ENCODE peak calls at places on chromosomes 5 and 9, in seven cellular contexts. W, B, V, L, S, F and M are unnamed samples.

GRCh38 chr5:72242796-72243475 is 77.1 kb downstream of the MRPS27 start:
- DNase-seq in F (no peak), S (no peak), W (no peak), L (no peak), B (no peak), V (no peak), M (no peak)

GRCh38 chr5:55591671-55592070 is 56.9 kb upstream of the PLPP1 start:
- DNase-seq in L (no peak), V (no peak), W (no peak), S (no peak), B (peak), F (no peak), M (no peak)

GRCh38 chr9:85302860-85303779 is 438.6 kb downstream of the AGTPBP1 start:
- DNase-seq in W (no peak), F (no peak), V (no peak), S (no peak), B (no peak), L (no peak), M (no peak)

GRCh38 chr5:157574456-157575095 is 999 bp downstream of the ADAM19 start:
- DNase-seq in S (no peak), V (peak), B (no peak), W (peak), L (no peak), F (no peak), M (no peak)

GRCh38 chr9:76560481-76560891 is 101.5 kb downstream of the GCNT1 start:
- DNase-seq in S (no peak), V (no peak), B (peak), W (no peak), L (no peak), F (no peak), M (no peak)

GRCh38 chr5:170301149-170301548 is 3.6 kb upstream of the LCP2 start:
- DNase-seq in V (no peak), W (no peak), B (no peak), F (no peak), S (no peak), L (no peak), M (no peak)

GRCh38 chr5:77561965-77562364 is 69.8 kb upstream of the WDR41 start:
- DNase-seq in F (no peak), V (no peak), L (no peak), W (no peak), S (no peak), B (no peak), M (no peak)

GRCh38 chr5:8561854-8562253 is 692.9 kb downstream of the MTRR start:
- DNase-seq in S (no peak), V (no peak), F (no peak), L (no peak), W (no peak), B (no peak), M (no peak)

GRCh38 chr5:74894351-74894750 is 28.2 kb upstream of the FAM169A start:
- DNase-seq in W (no peak), F (no peak), V (no peak), S (no peak), B (no peak), L (no peak), M (no peak)

GRCh38 chr9:136095028-136095494 is at the start of gene NACC2:
- DNase-seq in S (no peak), F (no peak), W (no peak), L (no peak), V (peak), B (peak), M (no peak)

GRCh38 chr9:133200631-133201030 is 8.4 kb downstream of the OBP2B start:
- DNase-seq in S (no peak), W (no peak), F (no peak), B (no peak), L (no peak), V (no peak), M (no peak)

GRCh38 chr9:77939149-77939668 is 92.4 kb downstream of the GNAQ start:
- DNase-seq in W (no peak), V (no peak), B (peak), F (no peak), S (no peak), L (no peak), M (no peak)

GRCh38 chr9:110303136-110303535 is 34.5 kb downstream of the TXNDC8 start:
- DNase-seq in W (no peak), F (no peak), V (no peak), L (no peak), B (no peak), S (peak), M (no peak)

GRCh38 chr9:37104183-37104889 is 16.0 kb upstream of the ZCCHC7 start:
- DNase-seq in L (no peak), S (no peak), V (no peak), W (no peak), B (peak), F (no peak), M (no peak)

GRCh38 chr5:139100825-139101224 is 97.3 kb downstream of the SIL1 start:
- DNase-seq in W (no peak), S (no peak), V (no peak), B (peak), F (no peak), L (no peak), M (no peak)

GRCh38 chr5:31283326-31283725 is 89.8 kb downstream of the CDH6 start:
- DNase-seq in V (no peak), F (no peak), W (no peak), B (peak), L (no peak), S (no peak), M (no peak)

GRCh38 chr5:68406344-68406743 is 190.8 kb downstream of the PIK3R1 start:
- DNase-seq in W (no peak), V (no peak), L (no peak), B (no peak), F (no peak), S (no peak), M (no peak)

GRCh38 chr5:31626156-31626555 is 12.8 kb upstream of the PDZD2 start:
- DNase-seq in F (peak), W (no peak), S (no peak), B (no peak), L (no peak), V (no peak), M (no peak)

DNA sequence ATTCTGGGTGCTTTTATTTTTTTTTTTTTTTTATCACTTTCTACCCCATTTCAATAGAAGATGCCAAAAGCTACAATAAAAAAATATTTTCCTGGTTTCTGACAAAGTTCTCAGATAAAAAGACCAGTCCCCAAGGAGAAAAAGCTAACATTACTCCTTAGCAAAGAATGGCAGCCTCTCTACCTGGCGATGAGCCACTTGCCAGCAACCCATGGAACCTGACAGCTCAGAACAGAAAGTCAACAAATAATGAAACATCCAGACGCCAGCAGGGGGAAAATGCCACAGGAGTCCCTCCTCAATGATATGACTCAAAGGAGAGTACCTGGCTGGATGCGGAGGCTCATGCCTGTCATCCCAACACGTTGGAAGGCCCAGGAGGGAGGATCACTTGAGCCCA is 123.2 kb downstream of the MYO10 start:
- DNase-seq in L (no peak), V (no peak), S (no peak), F (peak), W (no peak), B (peak), M (no peak)
- TF ChIP-seq CTCF in L (no peak), V (no peak), S (no peak), F (no peak), W (no peak), B (peak), M (no peak)

DNA sequence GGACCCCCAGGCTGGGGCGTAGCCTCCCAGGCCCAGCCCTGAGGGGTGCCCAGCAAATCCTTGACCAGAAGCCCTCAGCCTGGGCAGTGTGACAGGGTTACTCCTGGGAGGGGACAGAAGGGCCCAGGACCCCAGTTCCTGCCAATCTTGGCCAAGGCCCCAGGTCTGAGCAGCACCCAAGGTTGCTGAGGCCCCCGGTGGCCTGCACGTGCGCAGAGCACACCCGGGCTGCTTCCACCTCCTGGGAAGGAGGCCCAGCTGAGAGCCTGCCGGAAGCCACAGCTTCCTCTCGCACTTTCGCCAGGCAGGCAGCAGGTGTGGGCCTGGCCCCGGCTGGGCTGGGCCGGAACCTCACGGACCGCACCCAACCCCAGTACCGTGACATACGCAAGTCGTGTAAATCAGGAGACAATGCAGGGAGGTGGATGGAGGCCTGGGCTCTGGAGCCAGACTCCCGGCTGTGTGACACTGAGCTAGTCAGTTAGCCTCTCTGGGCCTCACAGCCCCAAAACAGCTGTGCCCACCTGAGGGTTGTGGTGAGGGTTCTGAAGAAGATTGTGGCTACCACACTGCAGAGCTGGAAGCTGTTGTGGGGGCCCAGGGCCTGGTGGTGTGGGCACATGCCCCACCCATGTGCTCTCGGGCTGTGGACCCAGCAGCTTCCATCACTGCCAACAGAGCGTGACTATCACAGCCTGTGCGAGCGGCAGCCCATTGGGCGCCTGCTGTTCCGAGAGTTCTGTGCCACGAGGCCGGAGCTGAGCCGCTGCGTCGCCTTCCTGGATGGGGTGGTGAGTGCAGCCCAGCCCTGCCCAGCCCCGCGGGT is 5.1 kb downstream of the GRK6 start:
- DNase-seq in B (no peak), W (peak), S (peak), L (no peak), V (no peak), F (no peak), M (no peak)
- H3K4me3 ChIP-seq in B (no peak), W (peak), S (no peak), L (no peak), V (no peak), F (no peak), M (no peak)

GRCh38 chr9:127790094-127790855 is 4.4 kb downstream of the CDK9 start:
- DNase-seq in S (no peak), B (no peak), W (no peak), V (no peak), L (no peak), F (no peak), M (no peak)
- H3K27ac ChIP-seq in S (no peak), B (no peak), W (no peak), V (no peak), L (peak), F (peak), M (no peak)

GRCh38 chr5:107365355-107366109 is 305.2 kb downstream of the EFNA5 start:
- DNase-seq in W (peak), B (peak), F (no peak), L (no peak), V (no peak), S (no peak), M (no peak)

GRCh38 chr5:107361945-107362344 is 308.8 kb downstream of the EFNA5 start:
- DNase-seq in S (peak), L (no peak), F (no peak), V (no peak), B (no peak), W (no peak), M (no peak)

GRCh38 chr5:107359033-107359915 is 311.5 kb downstream of the EFNA5 start:
- DNase-seq in L (no peak), B (peak), S (no peak), W (peak), F (no peak), V (no peak), M (no peak)

GRCh38 chr5:107364443-107365096 is 306.2 kb downstream of the EFNA5 start:
- DNase-seq in F (no peak), W (no peak), S (no peak), B (no peak), V (no peak), L (no peak), M (no peak)

DNA sequence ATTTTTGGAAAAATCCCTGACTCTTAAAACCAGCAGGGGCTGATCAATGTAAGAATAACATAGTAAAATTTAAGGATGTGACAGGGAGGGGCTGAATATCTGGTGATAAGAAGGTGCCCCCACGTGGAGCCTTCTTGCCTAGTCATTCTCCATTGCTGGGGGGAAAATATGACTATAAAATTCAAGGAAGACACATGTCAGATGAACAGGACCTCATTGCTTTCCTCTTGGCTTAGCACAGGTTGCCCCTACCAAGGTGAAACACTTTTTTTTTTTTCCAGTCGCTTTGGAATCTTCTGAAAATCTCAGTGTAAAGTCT is 310.9 kb downstream of the EFNA5 start:
- DNase-seq in F (no peak), B (no peak), S (no peak), L (no peak), V (no peak), W (peak), M (no peak)
- TF ChIP-seq CTCF in F (no peak), B (no peak), S (no peak), L (no peak), V (no peak), W (peak), M (no peak)

DNA sequence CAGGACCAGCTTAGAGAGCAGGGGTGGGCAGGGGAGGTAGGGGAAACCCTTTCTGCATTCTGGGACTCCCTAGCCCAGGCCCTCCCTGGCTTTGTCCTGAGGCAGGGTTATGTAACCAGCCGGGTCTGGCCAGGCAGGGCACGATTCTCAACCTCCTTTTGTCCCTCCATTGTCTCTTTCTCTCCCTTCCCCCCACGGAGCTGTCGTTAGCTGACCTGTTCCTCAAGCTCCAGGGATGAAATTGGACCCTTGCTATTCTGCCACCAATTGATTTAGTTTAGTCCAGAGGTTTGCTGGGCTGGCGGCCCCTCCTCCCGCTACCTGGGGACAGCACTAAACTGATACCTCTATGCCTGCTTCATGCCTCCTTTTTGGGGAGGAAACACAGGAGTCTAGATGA is 9.4 kb upstream of the NDST1 start:
- DNase-seq in F (no peak), B (no peak), W (no peak), V (no peak), S (no peak), L (no peak), M (no peak)
- H3K4me3 ChIP-seq in F (peak), B (no peak), W (no peak), V (no peak), S (no peak), L (peak), M (no peak)

DNA sequence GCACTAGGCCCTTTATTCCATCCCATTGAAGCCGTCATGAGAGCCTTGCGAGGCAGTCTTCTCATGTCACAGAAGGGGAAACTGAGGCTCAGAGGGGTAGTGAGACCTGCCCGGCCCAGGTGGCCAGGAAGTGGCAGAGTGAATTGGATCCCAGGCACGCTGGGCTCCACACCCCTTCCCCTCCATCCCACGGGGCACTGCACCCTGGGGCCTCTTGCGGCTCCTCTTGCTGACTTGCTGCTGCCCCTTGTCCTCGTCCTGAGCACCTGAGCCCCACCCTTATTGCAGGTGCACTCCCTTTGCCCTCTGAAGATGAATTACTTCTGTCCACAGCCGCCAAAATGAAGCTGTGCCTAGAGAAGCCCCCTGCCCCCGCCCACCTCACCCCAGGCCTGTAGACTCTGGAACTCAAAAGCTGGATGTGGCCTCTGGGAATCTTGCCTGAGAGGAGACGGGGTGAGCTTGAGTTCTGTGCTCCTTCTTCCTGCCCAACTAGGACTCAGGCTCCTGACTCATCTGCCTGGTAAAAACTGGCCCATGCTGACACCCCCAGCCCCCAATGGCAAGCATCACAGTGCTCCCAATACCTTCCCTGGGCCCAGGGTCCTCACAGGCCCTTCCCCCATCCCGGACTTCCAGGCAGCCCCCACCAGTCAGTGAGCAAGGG is 6.4 kb downstream of the NEURL1B start:
- DNase-seq in W (no peak), B (no peak), V (no peak), S (no peak), L (no peak), F (no peak), M (no peak)
- H3K27ac ChIP-seq in W (no peak), B (no peak), V (peak), S (no peak), L (no peak), F (peak), M (peak)